ENCODE peak calls at places on chromosomes 6 and 20, in seven cellular contexts. H is H1; T is sigmoid colon; O is CD8-positive, alpha-beta T cell; K is lower lobe of right lung; P is BE2C; N is left ventricle myocardium inferior. Y is an unnamed sample.

GRCh38 chr20:15838466-15838865 is 734.8 kb downstream of the KIF16B start:
- DNase-seq in H (no peak), T (no peak), O (no peak), K (no peak), P (no peak), N (no peak), Y (no peak)

GRCh38 chr6:41080623-41081022 is 7.8 kb downstream of the NFYA start:
- DNase-seq in H (no peak), T (no peak), O (no peak), K (no peak), P (no peak), N (no peak), Y (no peak)

GRCh38 chr20:32206383-32207210 is 946 bp downstream of the PLAGL2 start:
- DNase-seq in H (no peak), T (no peak), O (no peak), K (no peak), P (no peak), N (no peak), Y (no peak)

GRCh38 chr6:21999012-21999528 is 297.8 kb downstream of the PRL start:
- DNase-seq in H (no peak), T (no peak), O (no peak), K (no peak), P (peak; percentile 61), N (no peak), Y (no peak)

GRCh38 chr20:14342910-14343309 is 5.5 kb upstream of the FLRT3 start:
- DNase-seq in H (no peak), T (no peak), O (no peak), K (no peak), P (no peak), N (no peak), Y (peak; percentile 19)

GRCh38 chr20:21090738-21091120 is 15.4 kb downstream of the LINC00237 start:
- DNase-seq in H (no peak), T (no peak), O (no peak), K (no peak), P (no peak), N (no peak), Y (no peak)

GRCh38 chr6:141484726-141485125 is 648.0 kb upstream of the GJE1 start:
- DNase-seq in H (no peak), T (no peak), O (no peak), K (no peak), P (no peak), N (no peak), Y (no peak)

GRCh38 chr6:73722318-73723060 is 26.5 kb downstream of the CD109 start:
- DNase-seq in H (no peak), T (no peak), O (no peak), K (no peak), P (no peak), N (no peak), Y (no peak)

GRCh38 chr20:4147319-4147718 is 132.0 kb upstream of the RNF24 start:
- DNase-seq in H (no peak), T (peak; percentile 13), O (no peak), K (no peak), P (no peak), N (no peak), Y (no peak)

GRCh38 chr6:113450061-113450465 is 407.1 kb upstream of the MARCKS start:
- DNase-seq in H (no peak), T (no peak), O (no peak), K (no peak), P (no peak), N (no peak), Y (no peak)

GRCh38 chr6:105600342-105601293 is 197.7 kb upstream of the PREP start:
- DNase-seq in H (no peak), T (no peak), O (no peak), K (no peak), P (no peak), N (no peak), Y (no peak)

GRCh38 chr6:166781331-166781730 is 154.3 kb upstream of the RPS6KA2 start:
- DNase-seq in H (no peak), T (no peak), O (no peak), K (no peak), P (no peak), N (no peak), Y (no peak)

GRCh38 chr6:13767121-13767794 is 47.1 kb downstream of the MCUR1 start:
- DNase-seq in H (no peak), T (peak; percentile 89), O (peak; percentile 11), K (no peak), P (peak; percentile 42), N (peak; percentile 35), Y (peak; percentile 42)

GRCh38 chr6:28895131-28895812 is 28.5 kb downstream of the TRIM27 start:
- DNase-seq in H (peak; percentile 87), T (peak; percentile 97), O (peak; percentile 86), K (peak; percentile 92), P (peak; percentile 92), N (peak; percentile 91), Y (peak; percentile 95)

GRCh38 chr6:106495014-106495413 is 134.3 kb downstream of the RTN4IP1 start:
- DNase-seq in H (no peak), T (no peak), O (no peak), K (no peak), P (no peak), N (no peak), Y (no peak)

GRCh38 chr20:62473200-62473585 is 2.6 kb downstream of the GATA5 start:
- DNase-seq in H (no peak), T (no peak), O (no peak), K (no peak), P (no peak), N (no peak), Y (no peak)

GRCh38 chr6:34459899-34460593 is 5.8 kb upstream of the PACSIN1 start:
- DNase-seq in H (no peak), T (no peak), O (peak; percentile 12), K (no peak), P (peak; percentile 52), N (no peak), Y (peak; percentile 63)

GRCh38 chr20:37839432-37839827 is 63.5 kb upstream of the VSTM2L start:
- DNase-seq in H (no peak), T (no peak), O (no peak), K (no peak), P (no peak), N (no peak), Y (no peak)

GRCh38 chr6:132085731-132086130 is 134.6 kb upstream of the CCN2 start:
- DNase-seq in H (no peak), T (no peak), O (no peak), K (no peak), P (no peak), N (no peak), Y (no peak)

GRCh38 chr6:92667843-92668242 is 751.5 kb downstream of the EPHA7 start:
- DNase-seq in H (no peak), T (no peak), O (no peak), K (no peak), P (no peak), N (no peak), Y (no peak)

GRCh38 chr6:160040527-160041264 is 71.8 kb downstream of the IGF2R start:
- DNase-seq in H (no peak), T (no peak), O (no peak), K (no peak), P (no peak), N (no peak), Y (no peak)
- TF ChIP-seq CTCF in H (peak; percentile 14), T (no peak), O (no peak), K (no peak), P (no peak), N (no peak), Y (no peak)

DNA sequence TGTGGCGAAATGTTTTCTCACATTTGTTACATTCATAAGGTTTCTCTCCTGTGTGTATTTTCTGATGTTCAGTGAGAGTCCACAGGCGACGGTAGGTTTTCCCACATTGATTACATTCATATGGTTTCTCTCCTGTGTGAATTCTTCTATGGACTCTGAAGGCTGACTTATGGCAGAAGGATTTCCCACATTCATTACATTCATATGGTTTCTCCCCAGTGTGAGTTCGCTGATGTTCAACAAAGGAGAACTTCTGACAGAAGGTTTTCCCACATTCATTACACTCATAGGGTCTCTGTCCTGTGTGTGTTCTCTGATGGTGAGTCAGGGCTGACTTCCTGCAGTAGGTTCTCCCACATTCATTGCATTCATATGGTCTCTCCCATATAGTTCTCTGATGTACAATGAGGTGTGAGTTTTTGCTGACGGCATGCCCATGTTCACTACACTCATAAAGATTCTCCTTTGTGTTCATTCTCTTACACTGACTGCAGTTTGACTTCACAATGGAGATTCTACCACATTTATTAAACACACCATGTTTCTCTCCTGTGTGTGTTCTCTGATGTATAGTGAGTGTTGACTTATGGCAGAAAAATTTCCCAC is 11.9 kb downstream of the ZNF334 start:
- DNase-seq in H (no peak), T (no peak), O (no peak), K (no peak), P (no peak), N (no peak), Y (no peak)
- H3K9me3 ChIP-seq in H (peaks cover 77% of the 10 kb centered on the region), T (no peaks in the 10 kb centered on the region), O (peaks cover 20% of the 10 kb centered on the region), K (peaks cover 28% of the 10 kb centered on the region), P (peaks cover 19% of the 10 kb centered on the region), N (peaks cover 50% of the 10 kb centered on the region), Y (peaks cover 3% of the 10 kb centered on the region)

DNA sequence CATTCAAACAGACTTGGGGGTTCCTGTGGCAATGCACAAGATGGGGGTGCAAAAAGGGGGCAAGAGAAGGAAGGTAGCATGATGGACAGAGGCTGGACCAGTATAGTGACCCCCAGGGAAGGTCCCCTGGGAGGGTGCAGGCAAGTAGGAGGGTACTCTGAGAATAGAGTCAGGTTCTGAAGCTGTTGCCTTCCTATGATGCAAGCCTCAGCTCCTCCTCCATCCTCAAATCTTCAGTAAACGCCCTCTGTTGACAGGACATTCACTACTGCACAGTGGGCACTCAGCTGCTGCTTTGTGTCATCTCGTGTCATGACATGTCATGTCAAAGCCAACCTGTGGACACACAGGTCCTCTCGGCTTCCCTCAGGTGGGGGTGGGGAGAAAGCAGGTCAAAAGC is 5.8 kb upstream of the SDCBP2 start:
- DNase-seq in H (no peak), T (no peak), O (no peak), K (no peak), P (no peak), N (no peak), Y (no peak)
- TF ChIP-seq CTCF in H (no peak), T (no peak), O (no peak), K (no peak), P (peak; percentile 17), N (no peak), Y (no peak)

GRCh38 chr6:19035454-19035853 is 648.3 kb downstream of the RNF144B start:
- DNase-seq in H (no peak), T (no peak), O (no peak), K (no peak), P (no peak), N (no peak), Y (no peak)

GRCh38 chr6:19039287-19039686 is 652.1 kb downstream of the RNF144B start:
- DNase-seq in H (no peak), T (no peak), O (no peak), K (no peak), P (no peak), N (no peak), Y (no peak)

GRCh38 chr6:19033683-19034082 is 646.5 kb downstream of the RNF144B start:
- DNase-seq in H (no peak), T (no peak), O (no peak), K (no peak), P (no peak), N (no peak), Y (no peak)

GRCh38 chr6:19042452-19042851 is 655.3 kb downstream of the RNF144B start:
- DNase-seq in H (no peak), T (no peak), O (no peak), K (no peak), P (no peak), N (no peak), Y (no peak)

DNA sequence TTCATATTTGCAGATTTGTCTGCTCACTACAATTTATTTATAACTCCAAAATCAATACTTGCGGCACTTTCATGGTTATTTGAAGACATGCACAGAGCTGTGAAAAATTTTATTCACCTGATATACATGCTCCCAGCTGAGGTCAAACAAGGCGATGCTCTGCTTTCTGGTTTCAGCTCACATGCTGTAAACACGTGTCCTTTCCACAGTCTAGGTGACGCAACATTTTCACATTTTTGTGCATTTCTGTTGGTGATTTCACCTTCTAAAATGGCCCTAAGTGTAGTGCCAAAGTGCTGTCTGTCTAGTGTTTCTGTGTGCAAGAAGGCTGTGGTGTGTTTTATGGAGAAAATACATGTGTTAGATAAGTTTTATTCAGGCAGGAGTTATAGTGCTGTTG is 650.5 kb downstream of the RNF144B start:
- DNase-seq in H (no peak), T (no peak), O (no peak), K (no peak), P (no peak), N (no peak), Y (no peak)
- H3K9me3 ChIP-seq in H (no peaks in the 10 kb centered on the region), T (no peaks in the 10 kb centered on the region), O (no peaks in the 10 kb centered on the region), K (no peaks in the 10 kb centered on the region), P (no peaks in the 10 kb centered on the region), N (no peaks in the 10 kb centered on the region), Y (no peaks in the 10 kb centered on the region)

Y was measured in colonic mucosa.